ENCODE peak calls at places on chromosomes 3 and 15, in six cellular contexts. One of them, this sample, is unnamed.

GRCh38 chr15:39135989-39136388 is 444.9 kb upstream of the THBS1 start:
- DNase-seq in RKO: no peak
- DNase-seq in astrocyte of the spinal cord: peak; percentile 89
- DNase-seq in hypothalamus: no peak
- DNase-seq in A172: peak; percentile 43
- DNase-seq in HFFc6: peak; percentile 92
- DNase-seq in this sample: peak; percentile 93

GRCh38 chr3:77079988-77080585 is 40.2 kb downstream of the ROBO2 start:
- DNase-seq in RKO: no peak
- DNase-seq in astrocyte of the spinal cord: no peak
- DNase-seq in hypothalamus: no peak
- DNase-seq in A172: no peak
- DNase-seq in HFFc6: no peak
- DNase-seq in this sample: no peak

GRCh38 chr3:107598926-107599754 is 76.4 kb downstream of the BBX start:
- DNase-seq in RKO: no peak
- DNase-seq in astrocyte of the spinal cord: peak; percentile 62
- DNase-seq in hypothalamus: no peak
- DNase-seq in A172: peak; percentile 43
- DNase-seq in HFFc6: peak; percentile 15
- DNase-seq in this sample: peak; percentile 86

GRCh38 chr3:47895241-47895640 is 92.3 kb downstream of the DHX30 start:
- DNase-seq in RKO: no peak
- DNase-seq in astrocyte of the spinal cord: no peak
- DNase-seq in hypothalamus: no peak
- DNase-seq in A172: no peak
- DNase-seq in HFFc6: no peak
- DNase-seq in this sample: no peak

GRCh38 chr15:77753238-77753873 is 120.6 kb upstream of the LINGO1 start:
- DNase-seq in RKO: peak; percentile 33
- DNase-seq in astrocyte of the spinal cord: peak; percentile 23
- DNase-seq in hypothalamus: no peak
- DNase-seq in A172: peak; percentile 4
- DNase-seq in HFFc6: peak; percentile 1
- DNase-seq in this sample: peak; percentile 35

GRCh38 chr15:79358069-79358468 is 47.2 kb downstream of the TMED3 start:
- DNase-seq in RKO: no peak
- DNase-seq in astrocyte of the spinal cord: no peak
- DNase-seq in hypothalamus: no peak
- DNase-seq in A172: no peak
- DNase-seq in HFFc6: no peak
- DNase-seq in this sample: no peak

GRCh38 chr3:8996681-8997121 is 33.4 kb upstream of the RAD18 start:
- DNase-seq in RKO: no peak
- DNase-seq in astrocyte of the spinal cord: peak; percentile 16
- DNase-seq in hypothalamus: peak; percentile 49
- DNase-seq in A172: no peak
- DNase-seq in HFFc6: peak; percentile 48
- DNase-seq in this sample: no peak

GRCh38 chr15:79329186-79329611 is 18.3 kb downstream of the TMED3 start:
- DNase-seq in RKO: peak; percentile 7
- DNase-seq in astrocyte of the spinal cord: peak; percentile 84
- DNase-seq in hypothalamus: no peak
- DNase-seq in A172: peak; percentile 46
- DNase-seq in HFFc6: peak; percentile 23
- DNase-seq in this sample: no peak

GRCh38 chr15:50765202-50765967 is at the start of gene SPPL2A:
- DNase-seq in RKO: peak; percentile 91
- DNase-seq in astrocyte of the spinal cord: peak; percentile 90
- DNase-seq in hypothalamus: peak; percentile 62
- DNase-seq in A172: peak; percentile 86
- DNase-seq in HFFc6: peak; percentile 81
- DNase-seq in this sample: peak; percentile 74

GRCh38 chr3:172194702-172195392 is 155.5 kb downstream of the FNDC3B start:
- DNase-seq in RKO: no peak
- DNase-seq in astrocyte of the spinal cord: peak; percentile 76
- DNase-seq in hypothalamus: no peak
- DNase-seq in A172: no peak
- DNase-seq in HFFc6: no peak
- DNase-seq in this sample: no peak

GRCh38 chr3:163476179-163476578 is 1602.1 kb downstream of the SI start:
- DNase-seq in RKO: peak; percentile 61
- DNase-seq in astrocyte of the spinal cord: peak; percentile 2
- DNase-seq in hypothalamus: no peak
- DNase-seq in A172: peak; percentile 20
- DNase-seq in HFFc6: no peak
- DNase-seq in this sample: no peak

GRCh38 chr3:125120370-125121122 is 64.7 kb upstream of the HEG1 start:
- DNase-seq in RKO: no peak
- DNase-seq in astrocyte of the spinal cord: peak; percentile 51
- DNase-seq in hypothalamus: no peak
- DNase-seq in A172: no peak
- DNase-seq in HFFc6: no peak
- DNase-seq in this sample: no peak

GRCh38 chr3:52782412-52783210 is 5.2 kb downstream of the ITIH1 start:
- DNase-seq in RKO: no peak
- DNase-seq in astrocyte of the spinal cord: no peak
- DNase-seq in hypothalamus: no peak
- DNase-seq in A172: no peak
- DNase-seq in HFFc6: no peak
- DNase-seq in this sample: no peak

GRCh38 chr3:100419406-100419805 is 18.1 kb downstream of the LNP1 start:
- DNase-seq in RKO: no peak
- DNase-seq in astrocyte of the spinal cord: no peak
- DNase-seq in hypothalamus: no peak
- DNase-seq in A172: no peak
- DNase-seq in HFFc6: no peak
- DNase-seq in this sample: no peak

GRCh38 chr3:37652405-37652804 is 209.3 kb upstream of the CTDSPL start:
- DNase-seq in RKO: no peak
- DNase-seq in astrocyte of the spinal cord: no peak
- DNase-seq in hypothalamus: no peak
- DNase-seq in A172: no peak
- DNase-seq in HFFc6: no peak
- DNase-seq in this sample: no peak

GRCh38 chr15:42608110-42608531 is 32.7 kb downstream of the STARD9 start:
- DNase-seq in RKO: no peak
- DNase-seq in astrocyte of the spinal cord: no peak
- DNase-seq in hypothalamus: no peak
- DNase-seq in A172: peak; percentile 64
- DNase-seq in HFFc6: no peak
- DNase-seq in this sample: no peak

GRCh38 chr15:79003301-79003700 is 58.5 kb upstream of the CTSH start:
- DNase-seq in RKO: no peak
- DNase-seq in astrocyte of the spinal cord: no peak
- DNase-seq in hypothalamus: no peak
- DNase-seq in A172: peak; percentile 84
- DNase-seq in HFFc6: peak; percentile 23
- DNase-seq in this sample: peak; percentile 9

GRCh38 chr3:5754602-5755001 is 567.1 kb downstream of the EDEM1 start:
- DNase-seq in RKO: no peak
- DNase-seq in astrocyte of the spinal cord: no peak
- DNase-seq in hypothalamus: no peak
- DNase-seq in A172: no peak
- DNase-seq in HFFc6: no peak
- DNase-seq in this sample: no peak

GRCh38 chr3:134373278-134373941 is 837 bp downstream of the AMOTL2 start:
- DNase-seq in RKO: peak; percentile 91
- DNase-seq in astrocyte of the spinal cord: peak; percentile 94
- DNase-seq in hypothalamus: peak; percentile 68
- DNase-seq in A172: peak; percentile 85
- DNase-seq in HFFc6: peak; percentile 80
- DNase-seq in this sample: peak; percentile 68

GRCh38 chr3:53083496-53083895 is 37.6 kb upstream of the SFMBT1 start:
- DNase-seq in RKO: no peak
- DNase-seq in astrocyte of the spinal cord: peak; percentile 73
- DNase-seq in hypothalamus: no peak
- DNase-seq in A172: peak; percentile 24
- DNase-seq in HFFc6: peak; percentile 72
- DNase-seq in this sample: no peak

GRCh38 chr3:59709702-59710555 is 660.1 kb upstream of the CFAP20DC start:
- DNase-seq in RKO: no peak
- DNase-seq in astrocyte of the spinal cord: no peak
- DNase-seq in hypothalamus: peak; percentile 15
- DNase-seq in A172: no peak
- DNase-seq in HFFc6: no peak
- DNase-seq in this sample: no peak

GRCh38 chr3:13013151-13013561 is 60.1 kb downstream of the IQSEC1 start:
- DNase-seq in RKO: no peak
- DNase-seq in astrocyte of the spinal cord: no peak
- DNase-seq in hypothalamus: no peak
- DNase-seq in A172: no peak
- DNase-seq in HFFc6: no peak
- DNase-seq in this sample: no peak

GRCh38 chr3:188126931-188127330 is 27.0 kb upstream of the LPP start:
- DNase-seq in RKO: no peak
- DNase-seq in astrocyte of the spinal cord: no peak
- DNase-seq in hypothalamus: no peak
- DNase-seq in A172: no peak
- DNase-seq in HFFc6: no peak
- DNase-seq in this sample: no peak

This sample was measured in kidney glomerular epithelial cell.